ENCODE peak calls at places on chromosome 18, in seven cellular contexts. One of them, this sample, is unnamed. For H3K36me3 and H3K4me1, the result is how much of the 10 kb centered on the place peaks cover.

GRCh38 chr18:67771271-67771670 is 254.8 kb upstream of the DSEL start:
- DNase-seq in GM23338: no peak
- DNase-seq in left lung: no peak
- DNase-seq in K562: no peak
- DNase-seq in CD8-positive, alpha-beta T cell: no peak
- DNase-seq in spleen: no peak
- DNase-seq in gastrocnemius medialis: no peak
- DNase-seq in this sample: no peak

GRCh38 chr18:51390695-51391094 is 193.2 kb upstream of the MEX3C start:
- DNase-seq in GM23338: no peak
- DNase-seq in left lung: no peak
- DNase-seq in K562: no peak
- DNase-seq in CD8-positive, alpha-beta T cell: no peak
- DNase-seq in spleen: no peak
- DNase-seq in gastrocnemius medialis: no peak
- DNase-seq in this sample: no peak

GRCh38 chr18:73707035-73707434 is 440.6 kb downstream of the FBXO15 start:
- DNase-seq in GM23338: no peak
- DNase-seq in left lung: no peak
- DNase-seq in K562: no peak
- DNase-seq in CD8-positive, alpha-beta T cell: no peak
- DNase-seq in spleen: no peak
- DNase-seq in gastrocnemius medialis: no peak
- DNase-seq in this sample: no peak

GRCh38 chr18:68056936-68057335 is 540.4 kb upstream of the DSEL start:
- DNase-seq in GM23338: no peak
- DNase-seq in left lung: no peak
- DNase-seq in K562: no peak
- DNase-seq in CD8-positive, alpha-beta T cell: no peak
- DNase-seq in spleen: no peak
- DNase-seq in gastrocnemius medialis: no peak
- DNase-seq in this sample: no peak

GRCh38 chr18:42781298-42781815 is 334.1 kb downstream of the RIT2 start:
- DNase-seq in GM23338: no peak
- DNase-seq in left lung: no peak
- DNase-seq in K562: no peak
- DNase-seq in CD8-positive, alpha-beta T cell: no peak
- DNase-seq in spleen: no peak
- DNase-seq in gastrocnemius medialis: no peak
- DNase-seq in this sample: no peak

GRCh38 chr18:62957885-62958472 is 242.6 kb downstream of the PHLPP1 start:
- DNase-seq in GM23338: peak
- DNase-seq in left lung: no peak
- DNase-seq in K562: no peak
- DNase-seq in CD8-positive, alpha-beta T cell: no peak
- DNase-seq in spleen: no peak
- DNase-seq in gastrocnemius medialis: no peak
- DNase-seq in this sample: no peak

GRCh38 chr18:35138773-35139172 is 97.6 kb downstream of the MAPRE2 start:
- DNase-seq in GM23338: peak
- DNase-seq in left lung: no peak
- DNase-seq in K562: no peak
- DNase-seq in CD8-positive, alpha-beta T cell: no peak
- DNase-seq in spleen: no peak
- DNase-seq in gastrocnemius medialis: no peak
- DNase-seq in this sample: no peak

GRCh38 chr18:50401888-50402287 is 27.0 kb downstream of the SKA1 start:
- DNase-seq in GM23338: peak
- DNase-seq in left lung: peak
- DNase-seq in K562: peak
- DNase-seq in CD8-positive, alpha-beta T cell: no peak
- DNase-seq in spleen: no peak
- DNase-seq in gastrocnemius medialis: no peak
- DNase-seq in this sample: no peak

GRCh38 chr18:67896471-67896870 is 380.0 kb upstream of the DSEL start:
- DNase-seq in GM23338: no peak
- DNase-seq in left lung: no peak
- DNase-seq in K562: no peak
- DNase-seq in CD8-positive, alpha-beta T cell: no peak
- DNase-seq in spleen: no peak
- DNase-seq in gastrocnemius medialis: no peak
- DNase-seq in this sample: no peak

GRCh38 chr18:22422909-22423548 is 5.3 kb upstream of the CTAGE1 start:
- DNase-seq in GM23338: no peak
- DNase-seq in left lung: peak
- DNase-seq in K562: no peak
- DNase-seq in CD8-positive, alpha-beta T cell: no peak
- DNase-seq in spleen: no peak
- DNase-seq in gastrocnemius medialis: no peak
- DNase-seq in this sample: no peak

GRCh38 chr18:20966795-20967194 is 144.8 kb downstream of the ROCK1 start:
- DNase-seq in GM23338: no peak
- DNase-seq in left lung: no peak
- DNase-seq in K562: no peak
- DNase-seq in CD8-positive, alpha-beta T cell: no peak
- DNase-seq in spleen: no peak
- DNase-seq in gastrocnemius medialis: no peak
- DNase-seq in this sample: no peak

DNA sequence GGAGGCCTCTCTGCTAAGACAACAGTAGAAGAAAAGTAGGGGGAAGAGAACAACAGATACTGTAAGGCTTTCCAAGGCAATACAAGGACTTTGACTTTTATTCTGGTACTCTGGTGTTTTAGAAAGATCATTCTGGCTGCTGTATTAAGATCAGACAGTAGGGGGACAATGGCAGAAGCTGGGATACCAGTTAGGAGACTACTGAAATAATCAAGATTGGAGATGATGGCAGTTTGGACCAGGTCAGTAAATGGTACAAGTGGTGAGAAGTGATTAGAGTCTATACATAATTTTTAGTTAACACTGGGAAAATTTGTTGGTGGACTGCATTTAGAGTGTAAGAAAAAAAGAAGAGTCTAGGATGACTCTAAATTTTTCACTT is 139.7 kb downstream of the ROCK1 start:
- DNase-seq in GM23338: peak
- DNase-seq in left lung: no peak
- DNase-seq in K562: peak
- DNase-seq in CD8-positive, alpha-beta T cell: no peak
- DNase-seq in spleen: no peak
- DNase-seq in gastrocnemius medialis: no peak
- DNase-seq in this sample: no peak
- TF ChIP-seq CTCF in GM23338: peak
- TF ChIP-seq CTCF in left lung: peak
- TF ChIP-seq CTCF in K562: peak
- TF ChIP-seq CTCF in CD8-positive, alpha-beta T cell: peak
- TF ChIP-seq CTCF in spleen: peak
- TF ChIP-seq CTCF in gastrocnemius medialis: peak
- TF ChIP-seq CTCF in this sample: peak

GRCh38 chr18:44655435-44655834 is 25.3 kb upstream of the SETBP1 start:
- DNase-seq in GM23338: no peak
- DNase-seq in left lung: no peak
- DNase-seq in K562: no peak
- DNase-seq in CD8-positive, alpha-beta T cell: no peak
- DNase-seq in spleen: no peak
- DNase-seq in gastrocnemius medialis: no peak
- DNase-seq in this sample: no peak
- H3K36me3 ChIP-seq in GM23338: under half
- H3K36me3 ChIP-seq in left lung: under half
- H3K36me3 ChIP-seq in K562: under half
- H3K36me3 ChIP-seq in CD8-positive, alpha-beta T cell: under half
- H3K36me3 ChIP-seq in spleen: under half
- H3K36me3 ChIP-seq in gastrocnemius medialis: under half
- H3K36me3 ChIP-seq in this sample: under half

DNA sequence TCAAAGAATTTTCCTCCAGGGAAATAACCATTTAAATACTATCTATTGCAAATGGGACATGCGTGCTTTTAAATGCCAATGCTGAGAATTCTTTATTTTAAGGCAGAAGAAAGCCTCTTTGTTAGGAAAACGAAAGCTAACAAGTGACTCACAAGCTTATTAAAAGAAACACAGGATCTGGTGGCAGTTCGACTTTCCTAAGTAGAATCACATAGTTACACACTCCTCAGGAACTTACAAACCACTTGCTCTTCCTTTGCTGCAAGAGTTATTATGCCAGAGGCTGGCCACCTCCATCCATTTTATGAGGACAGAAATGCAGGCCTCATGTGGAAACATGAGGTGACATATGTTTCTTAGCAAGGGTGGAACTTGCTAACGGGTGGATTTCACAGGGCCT is 152.5 kb upstream of the TTC39C start:
- DNase-seq in GM23338: no peak
- DNase-seq in left lung: no peak
- DNase-seq in K562: no peak
- DNase-seq in CD8-positive, alpha-beta T cell: no peak
- DNase-seq in spleen: no peak
- DNase-seq in gastrocnemius medialis: no peak
- DNase-seq in this sample: no peak
- H3K4me1 ChIP-seq in GM23338: under half
- H3K4me1 ChIP-seq in left lung: under half
- H3K4me1 ChIP-seq in K562: under half
- H3K4me1 ChIP-seq in CD8-positive, alpha-beta T cell: under half
- H3K4me1 ChIP-seq in spleen: half or more
- H3K4me1 ChIP-seq in gastrocnemius medialis: under half
- H3K4me1 ChIP-seq in this sample: under half

GRCh38 chr18:61833387-61833786 is 59.4 kb downstream of the RNF152 start:
- DNase-seq in GM23338: no peak
- DNase-seq in left lung: no peak
- DNase-seq in K562: no peak
- DNase-seq in CD8-positive, alpha-beta T cell: no peak
- DNase-seq in spleen: no peak
- DNase-seq in gastrocnemius medialis: no peak
- DNase-seq in this sample: no peak

GRCh38 chr18:61833978-61834377 is 58.8 kb downstream of the RNF152 start:
- DNase-seq in GM23338: no peak
- DNase-seq in left lung: no peak
- DNase-seq in K562: no peak
- DNase-seq in CD8-positive, alpha-beta T cell: no peak
- DNase-seq in spleen: no peak
- DNase-seq in gastrocnemius medialis: no peak
- DNase-seq in this sample: no peak

GRCh38 chr18:61831071-61831470 is 61.7 kb downstream of the RNF152 start:
- DNase-seq in GM23338: no peak
- DNase-seq in left lung: no peak
- DNase-seq in K562: no peak
- DNase-seq in CD8-positive, alpha-beta T cell: no peak
- DNase-seq in spleen: no peak
- DNase-seq in gastrocnemius medialis: no peak
- DNase-seq in this sample: no peak

GRCh38 chr18:61829108-61829507 is 63.7 kb downstream of the RNF152 start:
- DNase-seq in GM23338: no peak
- DNase-seq in left lung: no peak
- DNase-seq in K562: no peak
- DNase-seq in CD8-positive, alpha-beta T cell: no peak
- DNase-seq in spleen: no peak
- DNase-seq in gastrocnemius medialis: no peak
- DNase-seq in this sample: no peak

GRCh38 chr18:61832858-61833257 is 59.9 kb downstream of the RNF152 start:
- DNase-seq in GM23338: no peak
- DNase-seq in left lung: no peak
- DNase-seq in K562: no peak
- DNase-seq in CD8-positive, alpha-beta T cell: no peak
- DNase-seq in spleen: no peak
- DNase-seq in gastrocnemius medialis: no peak
- DNase-seq in this sample: no peak
- TF ChIP-seq CTCF in GM23338: no peak
- TF ChIP-seq CTCF in left lung: no peak
- TF ChIP-seq CTCF in K562: no peak
- TF ChIP-seq CTCF in CD8-positive, alpha-beta T cell: no peak
- TF ChIP-seq CTCF in spleen: no peak
- TF ChIP-seq CTCF in gastrocnemius medialis: no peak
- TF ChIP-seq CTCF in this sample: no peak

DNA sequence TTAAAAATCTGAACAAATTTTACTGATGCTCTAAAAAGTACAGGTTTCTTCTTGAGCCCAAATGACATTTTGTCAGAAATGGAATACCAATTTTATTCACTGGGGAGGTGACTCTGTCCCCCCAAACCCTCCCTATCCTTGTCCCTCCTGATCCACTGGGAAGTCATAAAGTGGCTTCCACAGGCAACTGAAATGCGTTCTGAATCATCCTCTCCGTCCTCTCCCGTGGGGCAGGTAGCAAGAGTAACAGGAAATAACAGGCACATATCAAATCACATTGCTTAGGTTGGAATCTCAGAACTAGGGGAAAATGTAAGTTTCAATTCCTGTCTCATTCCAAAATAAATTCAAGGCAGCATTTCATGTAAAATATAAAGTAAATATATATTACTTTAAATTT is 44.5 kb downstream of the MYL12B start:
- DNase-seq in GM23338: no peak
- DNase-seq in left lung: no peak
- DNase-seq in K562: no peak
- DNase-seq in CD8-positive, alpha-beta T cell: no peak
- DNase-seq in spleen: no peak
- DNase-seq in gastrocnemius medialis: no peak
- DNase-seq in this sample: no peak
- H3K36me3 ChIP-seq in GM23338: under half
- H3K36me3 ChIP-seq in left lung: under half
- H3K36me3 ChIP-seq in K562: under half
- H3K36me3 ChIP-seq in CD8-positive, alpha-beta T cell: under half
- H3K36me3 ChIP-seq in spleen: under half
- H3K36me3 ChIP-seq in gastrocnemius medialis: under half
- H3K36me3 ChIP-seq in this sample: under half

DNA sequence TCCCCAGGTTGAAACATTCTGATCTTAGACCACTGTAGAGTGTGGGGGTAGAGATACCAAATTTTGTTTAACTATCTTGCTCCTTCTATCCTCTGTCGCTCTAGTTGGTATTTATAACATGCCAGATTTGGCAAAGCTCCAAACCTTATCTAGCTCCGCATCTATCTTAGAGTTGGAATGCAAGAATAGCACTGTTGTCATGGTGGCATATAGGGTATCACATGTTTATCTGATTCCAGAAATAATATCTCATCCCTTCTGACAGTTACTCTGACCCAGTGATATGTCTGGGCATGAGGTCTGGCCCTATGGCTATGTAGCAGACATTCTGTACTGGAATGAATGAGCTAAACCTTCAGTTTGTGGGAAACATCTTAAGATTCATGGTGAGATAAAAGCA is 51.7 kb downstream of the CABYR start:
- DNase-seq in GM23338: no peak
- DNase-seq in left lung: no peak
- DNase-seq in K562: no peak
- DNase-seq in CD8-positive, alpha-beta T cell: no peak
- DNase-seq in spleen: no peak
- DNase-seq in gastrocnemius medialis: no peak
- DNase-seq in this sample: no peak
- H3K4me1 ChIP-seq in GM23338: under half
- H3K4me1 ChIP-seq in left lung: under half
- H3K4me1 ChIP-seq in K562: under half
- H3K4me1 ChIP-seq in CD8-positive, alpha-beta T cell: under half
- H3K4me1 ChIP-seq in spleen: under half
- H3K4me1 ChIP-seq in gastrocnemius medialis: half or more
- H3K4me1 ChIP-seq in this sample: under half